ENCODE peak calls at places on chromosomes 5 and 9, in seven cellular contexts. One of them, this sample, is unnamed.

GRCh38 chr9:69470186-69470977 is 145.4 kb downstream of the ENTREP1 start:
- DNase-seq in fibroblast of mammary gland: no peak
- DNase-seq in cardiac fibroblast: no peak
- DNase-seq in HL-60: no peak
- DNase-seq in right atrium auricular region: no peak
- DNase-seq in fibroblast of villous mesenchyme: peak; percentile 59
- DNase-seq in left ventricle myocardium inferior: no peak
- DNase-seq in this sample: no peak

GRCh38 chr5:154092356-154092755 is 53.6 kb downstream of the MFAP3 start:
- DNase-seq in fibroblast of mammary gland: no peak
- DNase-seq in cardiac fibroblast: peak; percentile 31
- DNase-seq in HL-60: no peak
- DNase-seq in right atrium auricular region: no peak
- DNase-seq in fibroblast of villous mesenchyme: peak; percentile 48
- DNase-seq in left ventricle myocardium inferior: no peak
- DNase-seq in this sample: no peak

GRCh38 chr9:34675048-34675714 is 12.7 kb upstream of the CCL27 start:
- DNase-seq in fibroblast of mammary gland: peak; percentile 79
- DNase-seq in cardiac fibroblast: peak; percentile 70
- DNase-seq in HL-60: peak; percentile 40
- DNase-seq in right atrium auricular region: no peak
- DNase-seq in fibroblast of villous mesenchyme: peak; percentile 73
- DNase-seq in left ventricle myocardium inferior: peak; percentile 41
- DNase-seq in this sample: peak; percentile 69

GRCh38 chr5:113212244-113212920 is 222.4 kb downstream of the TSSK1B start:
- DNase-seq in fibroblast of mammary gland: peak; percentile 8
- DNase-seq in cardiac fibroblast: peak; percentile 61
- DNase-seq in HL-60: no peak
- DNase-seq in right atrium auricular region: no peak
- DNase-seq in fibroblast of villous mesenchyme: peak; percentile 47
- DNase-seq in left ventricle myocardium inferior: peak; percentile 55
- DNase-seq in this sample: peak; percentile 68

GRCh38 chr9:7536310-7536939 is 263.2 kb downstream of the DMAC1 start:
- DNase-seq in fibroblast of mammary gland: peak; percentile 66
- DNase-seq in cardiac fibroblast: peak; percentile 64
- DNase-seq in HL-60: no peak
- DNase-seq in right atrium auricular region: no peak
- DNase-seq in fibroblast of villous mesenchyme: peak; percentile 69
- DNase-seq in left ventricle myocardium inferior: no peak
- DNase-seq in this sample: peak; percentile 75

GRCh38 chr9:136648746-136649145 is 14.0 kb upstream of the EGFL7 start:
- DNase-seq in fibroblast of mammary gland: no peak
- DNase-seq in cardiac fibroblast: peak; percentile 27
- DNase-seq in HL-60: no peak
- DNase-seq in right atrium auricular region: peak; percentile 72
- DNase-seq in fibroblast of villous mesenchyme: no peak
- DNase-seq in left ventricle myocardium inferior: peak; percentile 83
- DNase-seq in this sample: no peak

GRCh38 chr9:107755267-107755666 is 265.7 kb upstream of the KLF4 start:
- DNase-seq in fibroblast of mammary gland: peak; percentile 77
- DNase-seq in cardiac fibroblast: peak; percentile 72
- DNase-seq in HL-60: peak; percentile 55
- DNase-seq in right atrium auricular region: peak; percentile 47
- DNase-seq in fibroblast of villous mesenchyme: peak; percentile 61
- DNase-seq in left ventricle myocardium inferior: no peak
- DNase-seq in this sample: peak; percentile 62

GRCh38 chr9:12702160-12702758 is 9.1 kb downstream of the TYRP1 start:
- DNase-seq in fibroblast of mammary gland: peak; percentile 76
- DNase-seq in cardiac fibroblast: peak; percentile 77
- DNase-seq in HL-60: no peak
- DNase-seq in right atrium auricular region: peak; percentile 69
- DNase-seq in fibroblast of villous mesenchyme: peak; percentile 83
- DNase-seq in left ventricle myocardium inferior: no peak
- DNase-seq in this sample: peak; percentile 76

GRCh38 chr9:88660611-88661010 is 125.6 kb downstream of the NXNL2 start:
- DNase-seq in fibroblast of mammary gland: peak; percentile 61
- DNase-seq in cardiac fibroblast: peak; percentile 74
- DNase-seq in HL-60: no peak
- DNase-seq in right atrium auricular region: no peak
- DNase-seq in fibroblast of villous mesenchyme: peak; percentile 57
- DNase-seq in left ventricle myocardium inferior: no peak
- DNase-seq in this sample: peak; percentile 65

GRCh38 chr5:107820339-107820880 is 149.7 kb upstream of the EFNA5 start:
- DNase-seq in fibroblast of mammary gland: peak; percentile 9
- DNase-seq in cardiac fibroblast: peak; percentile 2
- DNase-seq in HL-60: no peak
- DNase-seq in right atrium auricular region: no peak
- DNase-seq in fibroblast of villous mesenchyme: no peak
- DNase-seq in left ventricle myocardium inferior: no peak
- DNase-seq in this sample: no peak

GRCh38 chr5:159178978-159179377 is 30.4 kb downstream of the RNF145 start:
- DNase-seq in fibroblast of mammary gland: peak; percentile 98
- DNase-seq in cardiac fibroblast: peak; percentile 99
- DNase-seq in HL-60: no peak
- DNase-seq in right atrium auricular region: no peak
- DNase-seq in fibroblast of villous mesenchyme: peak; percentile 99
- DNase-seq in left ventricle myocardium inferior: no peak
- DNase-seq in this sample: peak; percentile 95

GRCh38 chr5:124873189-124873588 is 126.8 kb upstream of the ZNF608 start:
- DNase-seq in fibroblast of mammary gland: no peak
- DNase-seq in cardiac fibroblast: no peak
- DNase-seq in HL-60: no peak
- DNase-seq in right atrium auricular region: no peak
- DNase-seq in fibroblast of villous mesenchyme: no peak
- DNase-seq in left ventricle myocardium inferior: no peak
- DNase-seq in this sample: peak; percentile 14

GRCh38 chr5:181185560-181185959 is 19.4 kb downstream of the TRIM7 start:
- DNase-seq in fibroblast of mammary gland: no peak
- DNase-seq in cardiac fibroblast: no peak
- DNase-seq in HL-60: no peak
- DNase-seq in right atrium auricular region: no peak
- DNase-seq in fibroblast of villous mesenchyme: no peak
- DNase-seq in left ventricle myocardium inferior: no peak
- DNase-seq in this sample: no peak

GRCh38 chr9:110919609-110920008 is 118.7 kb downstream of the LPAR1 start:
- DNase-seq in fibroblast of mammary gland: peak; percentile 99
- DNase-seq in cardiac fibroblast: peak; percentile 90
- DNase-seq in HL-60: no peak
- DNase-seq in right atrium auricular region: no peak
- DNase-seq in fibroblast of villous mesenchyme: peak; percentile 82
- DNase-seq in left ventricle myocardium inferior: no peak
- DNase-seq in this sample: peak; percentile 41

GRCh38 chr9:133920471-133920870 is 71.7 kb downstream of the VAV2 start:
- DNase-seq in fibroblast of mammary gland: no peak
- DNase-seq in cardiac fibroblast: no peak
- DNase-seq in HL-60: no peak
- DNase-seq in right atrium auricular region: no peak
- DNase-seq in fibroblast of villous mesenchyme: no peak
- DNase-seq in left ventricle myocardium inferior: no peak
- DNase-seq in this sample: no peak

GRCh38 chr5:153965102-153965645 is 73.5 kb downstream of the FAM114A2 start:
- DNase-seq in fibroblast of mammary gland: peak; percentile 60
- DNase-seq in cardiac fibroblast: peak; percentile 68
- DNase-seq in HL-60: no peak
- DNase-seq in right atrium auricular region: no peak
- DNase-seq in fibroblast of villous mesenchyme: peak; percentile 59
- DNase-seq in left ventricle myocardium inferior: no peak
- DNase-seq in this sample: peak; percentile 91

GRCh38 chr5:97764700-97765099 is 581.7 kb upstream of the RIOK2 start:
- DNase-seq in fibroblast of mammary gland: peak; percentile 92
- DNase-seq in cardiac fibroblast: peak; percentile 87
- DNase-seq in HL-60: no peak
- DNase-seq in right atrium auricular region: no peak
- DNase-seq in fibroblast of villous mesenchyme: peak; percentile 71
- DNase-seq in left ventricle myocardium inferior: no peak
- DNase-seq in this sample: peak; percentile 84

GRCh38 chr9:91042024-91042423 is 240.4 kb downstream of the SYK start:
- DNase-seq in fibroblast of mammary gland: no peak
- DNase-seq in cardiac fibroblast: no peak
- DNase-seq in HL-60: no peak
- DNase-seq in right atrium auricular region: no peak
- DNase-seq in fibroblast of villous mesenchyme: no peak
- DNase-seq in left ventricle myocardium inferior: no peak
- DNase-seq in this sample: no peak

GRCh38 chr5:120734033-120734432 is 269.9 kb downstream of the PRR16 start:
- DNase-seq in fibroblast of mammary gland: peak; percentile 22
- DNase-seq in cardiac fibroblast: no peak
- DNase-seq in HL-60: no peak
- DNase-seq in right atrium auricular region: no peak
- DNase-seq in fibroblast of villous mesenchyme: no peak
- DNase-seq in left ventricle myocardium inferior: no peak
- DNase-seq in this sample: no peak

GRCh38 chr9:459491-460444 is 245.1 kb downstream of the DOCK8 start:
- DNase-seq in fibroblast of mammary gland: no peak
- DNase-seq in cardiac fibroblast: no peak
- DNase-seq in HL-60: no peak
- DNase-seq in right atrium auricular region: no peak
- DNase-seq in fibroblast of villous mesenchyme: no peak
- DNase-seq in left ventricle myocardium inferior: no peak
- DNase-seq in this sample: no peak

GRCh38 chr9:131048820-131049219 is 39.8 kb downstream of the LAMC3 start:
- DNase-seq in fibroblast of mammary gland: no peak
- DNase-seq in cardiac fibroblast: no peak
- DNase-seq in HL-60: no peak
- DNase-seq in right atrium auricular region: no peak
- DNase-seq in fibroblast of villous mesenchyme: no peak
- DNase-seq in left ventricle myocardium inferior: no peak
- DNase-seq in this sample: no peak

GRCh38 chr9:131050831-131051230 is 41.9 kb downstream of the LAMC3 start:
- DNase-seq in fibroblast of mammary gland: no peak
- DNase-seq in cardiac fibroblast: no peak
- DNase-seq in HL-60: no peak
- DNase-seq in right atrium auricular region: no peak
- DNase-seq in fibroblast of villous mesenchyme: no peak
- DNase-seq in left ventricle myocardium inferior: no peak
- DNase-seq in this sample: no peak

GRCh38 chr9:131048332-131048731 is 39.4 kb downstream of the LAMC3 start:
- DNase-seq in fibroblast of mammary gland: no peak
- DNase-seq in cardiac fibroblast: no peak
- DNase-seq in HL-60: no peak
- DNase-seq in right atrium auricular region: no peak
- DNase-seq in fibroblast of villous mesenchyme: no peak
- DNase-seq in left ventricle myocardium inferior: no peak
- DNase-seq in this sample: no peak

GRCh38 chr9:131051592-131052517 is 42.9 kb downstream of the LAMC3 start:
- DNase-seq in fibroblast of mammary gland: no peak
- DNase-seq in cardiac fibroblast: no peak
- DNase-seq in HL-60: no peak
- DNase-seq in right atrium auricular region: no peak
- DNase-seq in fibroblast of villous mesenchyme: no peak
- DNase-seq in left ventricle myocardium inferior: no peak
- DNase-seq in this sample: no peak

DNA sequence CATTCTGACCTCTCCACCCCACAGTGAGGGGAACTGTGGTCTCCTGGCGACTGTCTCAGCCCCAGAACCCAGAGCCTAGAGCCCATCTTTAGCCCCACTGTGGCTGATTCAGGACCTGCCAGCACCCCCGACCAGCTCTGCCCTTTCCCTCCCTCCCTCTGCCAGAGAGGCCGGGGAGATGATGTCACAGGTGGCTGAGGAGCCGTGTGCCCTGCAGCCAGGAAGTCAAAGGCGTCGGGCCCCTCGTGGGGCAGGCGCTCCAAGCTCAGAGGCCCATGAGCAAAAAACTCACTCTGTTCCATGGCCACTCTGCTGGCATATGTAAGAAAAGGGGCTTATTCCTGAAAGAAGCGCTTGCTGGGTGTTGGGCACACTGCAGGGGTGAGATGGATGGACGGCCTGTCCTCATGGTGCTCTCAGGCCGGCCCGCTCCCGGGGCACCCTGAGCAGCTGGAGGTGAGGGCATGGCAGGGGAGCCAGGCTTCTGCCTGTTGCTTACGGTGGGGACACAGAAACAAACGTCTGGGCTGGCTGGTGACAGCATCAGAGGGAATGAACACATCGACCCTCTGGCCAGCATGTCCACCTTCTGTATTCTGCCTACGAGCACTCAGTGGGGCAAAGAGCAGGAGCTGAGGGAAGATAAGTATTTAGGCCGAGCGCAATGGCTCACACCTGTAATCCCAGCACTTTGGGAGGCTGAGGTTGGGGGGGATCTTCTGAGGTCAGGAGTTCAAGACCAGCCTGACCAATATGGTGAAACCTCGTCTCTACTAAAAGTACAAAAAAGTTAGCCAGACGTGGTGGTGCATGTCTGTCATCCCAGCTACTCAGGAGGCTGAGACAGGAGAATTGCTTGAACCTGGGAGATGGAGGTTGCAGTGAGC is 41.1 kb downstream of the LAMC3 start:
- DNase-seq in fibroblast of mammary gland: no peak
- DNase-seq in cardiac fibroblast: no peak
- DNase-seq in HL-60: no peak
- DNase-seq in right atrium auricular region: no peak
- DNase-seq in fibroblast of villous mesenchyme: no peak
- DNase-seq in left ventricle myocardium inferior: no peak
- DNase-seq in this sample: no peak
- TF ChIP-seq CTCF in fibroblast of mammary gland: no peak
- TF ChIP-seq CTCF in cardiac fibroblast: no peak
- TF ChIP-seq CTCF in HL-60: no peak
- TF ChIP-seq CTCF in right atrium auricular region: no peak
- TF ChIP-seq CTCF in fibroblast of villous mesenchyme: no peak
- TF ChIP-seq CTCF in left ventricle myocardium inferior: no peak
- TF ChIP-seq CTCF in this sample: no peak

GRCh38 chr9:74742792-74743389 is 144.8 kb downstream of the TRPM6 start:
- DNase-seq in fibroblast of mammary gland: peak; percentile 57
- DNase-seq in cardiac fibroblast: peak; percentile 52
- DNase-seq in HL-60: no peak
- DNase-seq in right atrium auricular region: no peak
- DNase-seq in fibroblast of villous mesenchyme: peak; percentile 49
- DNase-seq in left ventricle myocardium inferior: no peak
- DNase-seq in this sample: peak; percentile 41
- TF ChIP-seq CTCF in fibroblast of mammary gland: peak; percentile 90
- TF ChIP-seq CTCF in cardiac fibroblast: peak; percentile 81
- TF ChIP-seq CTCF in HL-60: peak; percentile 12
- TF ChIP-seq CTCF in right atrium auricular region: peak; percentile 70
- TF ChIP-seq CTCF in fibroblast of villous mesenchyme: peak; percentile 77
- TF ChIP-seq CTCF in left ventricle myocardium inferior: peak; percentile 72
- TF ChIP-seq CTCF in this sample: peak; percentile 81

DNA sequence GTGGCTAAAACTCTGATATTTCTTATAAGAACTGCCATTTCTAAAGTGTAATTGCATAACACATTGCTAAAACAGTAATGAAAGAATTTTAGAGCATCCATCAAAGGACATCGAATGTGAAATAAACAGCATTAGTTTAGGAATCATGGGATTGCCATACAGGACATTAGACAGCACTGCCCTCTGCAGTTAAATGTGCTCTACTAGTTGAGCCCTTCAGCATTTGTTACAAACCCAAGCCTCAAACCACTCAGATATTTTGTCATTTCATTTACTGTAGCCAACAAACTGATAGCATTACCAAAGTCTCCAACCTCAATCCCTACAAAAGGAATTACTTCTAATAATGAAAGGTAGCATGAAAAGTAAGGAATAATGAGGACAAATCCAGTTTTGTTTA is 116.8 kb upstream of the COX7C start:
- DNase-seq in fibroblast of mammary gland: no peak
- DNase-seq in cardiac fibroblast: no peak
- DNase-seq in HL-60: no peak
- DNase-seq in right atrium auricular region: no peak
- DNase-seq in fibroblast of villous mesenchyme: no peak
- DNase-seq in left ventricle myocardium inferior: no peak
- DNase-seq in this sample: peak; percentile 14
- TF ChIP-seq CTCF in fibroblast of mammary gland: no peak
- TF ChIP-seq CTCF in cardiac fibroblast: no peak
- TF ChIP-seq CTCF in HL-60: no peak
- TF ChIP-seq CTCF in right atrium auricular region: peak; percentile 22
- TF ChIP-seq CTCF in fibroblast of villous mesenchyme: no peak
- TF ChIP-seq CTCF in left ventricle myocardium inferior: peak; percentile 32
- TF ChIP-seq CTCF in this sample: no peak

GRCh38 chr5:989961-990530 is 18.6 kb upstream of the NKD2 start:
- DNase-seq in fibroblast of mammary gland: peak; percentile 40
- DNase-seq in cardiac fibroblast: peak; percentile 35
- DNase-seq in HL-60: no peak
- DNase-seq in right atrium auricular region: peak; percentile 85
- DNase-seq in fibroblast of villous mesenchyme: peak; percentile 30
- DNase-seq in left ventricle myocardium inferior: peak; percentile 78
- DNase-seq in this sample: no peak
- TF ChIP-seq CTCF in fibroblast of mammary gland: peak; percentile 17
- TF ChIP-seq CTCF in cardiac fibroblast: peak; percentile 31
- TF ChIP-seq CTCF in HL-60: no peak
- TF ChIP-seq CTCF in right atrium auricular region: peak; percentile 82
- TF ChIP-seq CTCF in fibroblast of villous mesenchyme: peak; percentile 33
- TF ChIP-seq CTCF in left ventricle myocardium inferior: peak; percentile 84
- TF ChIP-seq CTCF in this sample: no peak

This sample was measured in MCF 10A.